ENCODE peak calls at places on chromosome 1, in nine cellular contexts. One of them, this sample, is unnamed. For H3K4me1, the result is how much of the 10 kb centered on the place peaks cover.

GRCh38 chr1:165954940-165955339 is 127.5 kb downstream of the UCK2 start:
- DNase-seq in heart left ventricle: no peak
- DNase-seq in fibroblast of lung: peak
- DNase-seq in tibial artery: no peak
- DNase-seq in GM23248: peak
- DNase-seq in cardiac muscle cell: no peak
- DNase-seq in NT2/D1: no peak
- DNase-seq in neural progenitor cell: no peak
- DNase-seq in CD8-positive, alpha-beta T cell: no peak
- DNase-seq in this sample: peak

GRCh38 chr1:61749574-61749973 is 7.3 kb downstream of the PATJ start:
- DNase-seq in GM23248: no peak
- DNase-seq in cardiac muscle cell: no peak
- DNase-seq in heart left ventricle: no peak
- DNase-seq in tibial artery: no peak
- DNase-seq in neural progenitor cell: no peak
- DNase-seq in CD8-positive, alpha-beta T cell: no peak
- DNase-seq in NT2/D1: no peak
- DNase-seq in fibroblast of lung: no peak
- DNase-seq in this sample: no peak

GRCh38 chr1:225577243-225577642 is 75.7 kb downstream of the ENAH start:
- DNase-seq in cardiac muscle cell: no peak
- DNase-seq in fibroblast of lung: peak
- DNase-seq in NT2/D1: no peak
- DNase-seq in neural progenitor cell: no peak
- DNase-seq in heart left ventricle: no peak
- DNase-seq in GM23248: no peak
- DNase-seq in tibial artery: no peak
- DNase-seq in CD8-positive, alpha-beta T cell: no peak
- DNase-seq in this sample: no peak

GRCh38 chr1:224565611-224566406 is 50.3 kb upstream of the CNIH3 start:
- DNase-seq in fibroblast of lung: no peak
- DNase-seq in tibial artery: no peak
- DNase-seq in heart left ventricle: no peak
- DNase-seq in CD8-positive, alpha-beta T cell: no peak
- DNase-seq in GM23248: no peak
- DNase-seq in NT2/D1: no peak
- DNase-seq in cardiac muscle cell: no peak
- DNase-seq in neural progenitor cell: no peak
- DNase-seq in this sample: no peak

GRCh38 chr1:176521211-176521610 is 58.2 kb downstream of the PAPPA2 start:
- DNase-seq in GM23248: no peak
- DNase-seq in fibroblast of lung: no peak
- DNase-seq in CD8-positive, alpha-beta T cell: no peak
- DNase-seq in cardiac muscle cell: no peak
- DNase-seq in neural progenitor cell: no peak
- DNase-seq in NT2/D1: no peak
- DNase-seq in tibial artery: no peak
- DNase-seq in heart left ventricle: no peak
- DNase-seq in this sample: no peak

GRCh38 chr1:28663871-28664470 is 4.6 kb upstream of the GMEB1 start:
- DNase-seq in tibial artery: no peak
- DNase-seq in CD8-positive, alpha-beta T cell: no peak
- DNase-seq in neural progenitor cell: no peak
- DNase-seq in GM23248: no peak
- DNase-seq in heart left ventricle: no peak
- DNase-seq in fibroblast of lung: no peak
- DNase-seq in NT2/D1: no peak
- DNase-seq in cardiac muscle cell: no peak
- DNase-seq in this sample: no peak

GRCh38 chr1:53340660-53341520 is 13.0 kb upstream of the LRP8 start:
- DNase-seq in GM23248: no peak
- DNase-seq in NT2/D1: no peak
- DNase-seq in neural progenitor cell: no peak
- DNase-seq in heart left ventricle: no peak
- DNase-seq in CD8-positive, alpha-beta T cell: peak
- DNase-seq in fibroblast of lung: no peak
- DNase-seq in cardiac muscle cell: no peak
- DNase-seq in tibial artery: no peak
- DNase-seq in this sample: no peak

GRCh38 chr1:36913523-36914060 is 120.7 kb downstream of the GRIK3 start:
- DNase-seq in neural progenitor cell: peak
- DNase-seq in tibial artery: no peak
- DNase-seq in heart left ventricle: no peak
- DNase-seq in NT2/D1: no peak
- DNase-seq in GM23248: no peak
- DNase-seq in fibroblast of lung: no peak
- DNase-seq in CD8-positive, alpha-beta T cell: no peak
- DNase-seq in cardiac muscle cell: no peak
- DNase-seq in this sample: no peak

GRCh38 chr1:115529216-115529897 is 112.4 kb upstream of the VANGL1 start:
- DNase-seq in fibroblast of lung: no peak
- DNase-seq in cardiac muscle cell: no peak
- DNase-seq in tibial artery: no peak
- DNase-seq in NT2/D1: no peak
- DNase-seq in heart left ventricle: no peak
- DNase-seq in CD8-positive, alpha-beta T cell: no peak
- DNase-seq in neural progenitor cell: no peak
- DNase-seq in GM23248: peak
- DNase-seq in this sample: no peak

GRCh38 chr1:116002781-116003455 is 26.6 kb downstream of the SLC22A15 start:
- DNase-seq in cardiac muscle cell: no peak
- DNase-seq in CD8-positive, alpha-beta T cell: no peak
- DNase-seq in neural progenitor cell: no peak
- DNase-seq in fibroblast of lung: no peak
- DNase-seq in tibial artery: no peak
- DNase-seq in heart left ventricle: no peak
- DNase-seq in GM23248: no peak
- DNase-seq in NT2/D1: peak
- DNase-seq in this sample: no peak

GRCh38 chr1:161260346-161260745 is 1.8 kb downstream of the PCP4L1 start:
- DNase-seq in CD8-positive, alpha-beta T cell: no peak
- DNase-seq in NT2/D1: no peak
- DNase-seq in heart left ventricle: no peak
- DNase-seq in tibial artery: no peak
- DNase-seq in cardiac muscle cell: no peak
- DNase-seq in fibroblast of lung: no peak
- DNase-seq in neural progenitor cell: no peak
- DNase-seq in GM23248: no peak
- DNase-seq in this sample: peak

GRCh38 chr1:204359131-204359473 is 627 bp downstream of the PLEKHA6 start:
- DNase-seq in heart left ventricle: no peak
- DNase-seq in cardiac muscle cell: no peak
- DNase-seq in CD8-positive, alpha-beta T cell: no peak
- DNase-seq in neural progenitor cell: peak
- DNase-seq in GM23248: no peak
- DNase-seq in fibroblast of lung: no peak
- DNase-seq in tibial artery: no peak
- DNase-seq in NT2/D1: no peak
- DNase-seq in this sample: no peak

GRCh38 chr1:204357551-204357950 is 2.2 kb downstream of the PLEKHA6 start:
- DNase-seq in GM23248: no peak
- DNase-seq in neural progenitor cell: no peak
- DNase-seq in CD8-positive, alpha-beta T cell: no peak
- DNase-seq in cardiac muscle cell: no peak
- DNase-seq in tibial artery: no peak
- DNase-seq in heart left ventricle: peak
- DNase-seq in fibroblast of lung: no peak
- DNase-seq in NT2/D1: no peak
- DNase-seq in this sample: peak

GRCh38 chr1:204358605-204359004 is 1.1 kb downstream of the PLEKHA6 start:
- DNase-seq in cardiac muscle cell: no peak
- DNase-seq in heart left ventricle: no peak
- DNase-seq in NT2/D1: no peak
- DNase-seq in CD8-positive, alpha-beta T cell: no peak
- DNase-seq in fibroblast of lung: no peak
- DNase-seq in GM23248: no peak
- DNase-seq in tibial artery: no peak
- DNase-seq in neural progenitor cell: no peak
- DNase-seq in this sample: peak

GRCh38 chr1:204356997-204357396 is 2.7 kb downstream of the PLEKHA6 start:
- DNase-seq in neural progenitor cell: no peak
- DNase-seq in cardiac muscle cell: no peak
- DNase-seq in GM23248: peak
- DNase-seq in heart left ventricle: no peak
- DNase-seq in CD8-positive, alpha-beta T cell: no peak
- DNase-seq in fibroblast of lung: no peak
- DNase-seq in tibial artery: no peak
- DNase-seq in NT2/D1: no peak
- DNase-seq in this sample: no peak

GRCh38 chr1:204358145-204358544 is 1.6 kb downstream of the PLEKHA6 start:
- DNase-seq in GM23248: no peak
- DNase-seq in heart left ventricle: no peak
- DNase-seq in NT2/D1: no peak
- DNase-seq in tibial artery: no peak
- DNase-seq in fibroblast of lung: no peak
- DNase-seq in CD8-positive, alpha-beta T cell: no peak
- DNase-seq in cardiac muscle cell: no peak
- DNase-seq in neural progenitor cell: no peak
- DNase-seq in this sample: peak
- H3K4me1 ChIP-seq in GM23248: under half
- H3K4me1 ChIP-seq in heart left ventricle: under half
- H3K4me1 ChIP-seq in NT2/D1: under half
- H3K4me1 ChIP-seq in tibial artery: under half
- H3K4me1 ChIP-seq in fibroblast of lung: under half
- H3K4me1 ChIP-seq in CD8-positive, alpha-beta T cell: under half
- H3K4me1 ChIP-seq in cardiac muscle cell: half or more
- H3K4me1 ChIP-seq in neural progenitor cell: under half
- H3K4me1 ChIP-seq in this sample: under half

DNA sequence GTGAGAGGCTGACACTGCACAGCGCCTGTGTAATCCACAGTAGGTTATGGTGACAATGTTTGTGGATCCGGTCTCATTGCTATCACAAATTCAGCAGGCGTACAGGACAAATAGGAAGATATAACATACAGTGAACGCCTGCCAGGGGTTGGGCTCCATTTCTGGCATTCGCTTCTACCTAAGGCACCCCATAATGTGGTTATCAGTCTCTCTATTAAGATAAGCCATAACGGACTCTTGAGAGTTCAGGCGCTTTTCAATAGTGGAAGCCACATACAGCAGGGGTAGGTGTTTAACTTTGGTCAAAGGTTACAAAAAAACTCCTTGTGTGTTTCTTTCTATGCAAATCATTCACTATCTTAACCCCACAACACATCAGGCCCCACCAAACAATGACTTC is 72.8 kb downstream of the SIPA1L2 start:
- DNase-seq in heart left ventricle: no peak
- DNase-seq in CD8-positive, alpha-beta T cell: no peak
- DNase-seq in neural progenitor cell: no peak
- DNase-seq in fibroblast of lung: no peak
- DNase-seq in NT2/D1: no peak
- DNase-seq in GM23248: no peak
- DNase-seq in cardiac muscle cell: no peak
- DNase-seq in tibial artery: no peak
- DNase-seq in this sample: no peak
- H3K4me1 ChIP-seq in heart left ventricle: under half
- H3K4me1 ChIP-seq in CD8-positive, alpha-beta T cell: under half
- H3K4me1 ChIP-seq in neural progenitor cell: under half
- H3K4me1 ChIP-seq in fibroblast of lung: under half
- H3K4me1 ChIP-seq in NT2/D1: under half
- H3K4me1 ChIP-seq in GM23248: under half
- H3K4me1 ChIP-seq in cardiac muscle cell: half or more
- H3K4me1 ChIP-seq in tibial artery: under half
- H3K4me1 ChIP-seq in this sample: under half

DNA sequence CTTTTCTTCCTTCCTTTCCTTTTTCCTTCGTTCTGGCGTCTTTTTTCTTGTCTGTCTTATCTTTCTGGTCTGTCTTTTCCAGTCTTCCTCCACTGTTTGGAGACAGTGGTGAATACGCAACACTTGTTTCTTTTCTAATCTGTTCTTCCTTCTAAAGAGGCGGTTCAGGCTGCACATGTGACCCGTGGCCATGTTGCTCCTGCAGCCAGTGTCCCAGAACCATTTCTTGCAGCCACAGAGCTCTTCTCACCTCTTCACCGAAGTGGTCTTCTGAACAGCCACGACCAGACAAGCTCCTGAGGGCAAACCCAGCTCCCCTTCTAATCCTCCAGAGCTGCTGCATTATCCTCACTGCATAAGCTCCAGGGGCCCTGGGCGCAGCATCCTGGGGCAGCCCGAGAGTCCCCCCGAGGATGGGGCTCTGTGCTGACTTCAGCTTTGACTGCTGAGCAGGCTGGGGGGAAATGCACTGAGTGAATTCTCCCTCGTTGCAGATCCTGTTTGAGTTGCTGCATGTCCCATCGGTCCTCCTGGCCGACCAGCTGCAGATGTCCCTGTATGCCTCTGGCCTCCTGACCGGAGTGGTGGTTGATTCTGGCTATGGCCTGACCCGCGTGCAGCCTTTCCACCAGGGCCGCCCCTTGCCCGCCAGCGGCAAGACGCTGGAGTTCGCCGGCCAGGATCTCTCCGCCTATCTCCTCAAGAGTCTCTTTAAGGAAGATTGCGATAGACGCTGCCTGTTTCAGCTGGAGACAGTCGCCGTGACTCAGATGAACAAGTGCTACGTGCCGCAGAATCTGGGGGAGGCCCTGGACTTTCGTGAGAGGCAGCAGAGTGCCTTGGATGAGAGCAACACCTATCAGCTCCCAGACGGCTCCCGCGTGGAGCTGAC is 70.4 kb downstream of the ACTL8 start:
- DNase-seq in tibial artery: no peak
- DNase-seq in CD8-positive, alpha-beta T cell: no peak
- DNase-seq in GM23248: no peak
- DNase-seq in cardiac muscle cell: no peak
- DNase-seq in NT2/D1: no peak
- DNase-seq in fibroblast of lung: no peak
- DNase-seq in neural progenitor cell: no peak
- DNase-seq in heart left ventricle: no peak
- DNase-seq in this sample: no peak
- H3K4me1 ChIP-seq in tibial artery: under half
- H3K4me1 ChIP-seq in CD8-positive, alpha-beta T cell: under half
- H3K4me1 ChIP-seq in GM23248: under half
- H3K4me1 ChIP-seq in cardiac muscle cell: under half
- H3K4me1 ChIP-seq in NT2/D1: under half
- H3K4me1 ChIP-seq in fibroblast of lung: under half
- H3K4me1 ChIP-seq in neural progenitor cell: under half
- H3K4me1 ChIP-seq in heart left ventricle: under half
- H3K4me1 ChIP-seq in this sample: under half

DNA sequence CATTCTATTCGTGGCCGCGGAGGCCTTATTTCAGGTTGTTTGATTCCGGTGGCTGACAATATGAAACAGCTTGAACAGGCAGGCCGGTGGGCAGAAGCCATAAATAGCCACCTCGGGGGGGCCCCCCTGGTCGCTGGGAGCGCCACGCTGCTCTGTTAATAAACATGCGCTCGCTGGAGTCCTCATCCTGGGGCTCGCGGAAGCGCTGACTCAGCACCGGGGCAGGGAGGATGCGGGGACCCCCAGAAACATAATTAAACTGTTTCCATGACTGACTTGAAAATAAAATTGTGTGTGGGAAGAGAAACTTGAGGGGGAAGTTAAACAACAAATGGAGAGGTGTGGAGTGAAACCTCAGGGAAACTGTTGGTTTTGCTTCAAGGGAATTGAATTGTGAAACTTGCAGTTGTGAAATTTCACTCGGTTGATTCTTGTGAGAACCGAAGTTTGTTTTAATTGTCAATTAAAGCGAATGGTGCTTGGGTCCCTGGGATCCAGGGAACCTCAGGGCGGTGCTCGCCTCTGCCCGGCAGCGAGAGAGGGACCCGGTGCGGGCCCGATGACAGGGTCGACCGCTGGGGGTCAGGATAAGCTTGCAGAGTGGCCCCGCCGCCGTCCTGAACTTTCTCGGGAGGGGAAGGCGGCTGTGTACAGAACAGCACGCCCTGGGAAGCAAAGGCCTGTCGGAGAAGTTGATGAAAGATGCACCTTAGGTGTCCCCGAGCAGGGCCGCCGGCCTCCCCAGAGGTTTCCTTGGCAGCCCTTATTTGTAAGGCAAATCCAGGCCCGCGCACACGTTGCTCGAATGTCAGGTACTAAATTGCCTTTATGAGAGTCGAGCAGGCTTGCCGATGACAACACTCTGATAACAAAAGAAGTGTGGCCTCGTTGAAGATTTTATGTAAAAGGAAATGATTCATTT is 176.9 kb upstream of the LMO4 start:
- DNase-seq in neural progenitor cell: peak
- DNase-seq in NT2/D1: peak
- DNase-seq in CD8-positive, alpha-beta T cell: no peak
- DNase-seq in fibroblast of lung: peak
- DNase-seq in GM23248: no peak
- DNase-seq in heart left ventricle: peak
- DNase-seq in tibial artery: peak
- DNase-seq in cardiac muscle cell: peak
- DNase-seq in this sample: no peak
- H3K4me1 ChIP-seq in neural progenitor cell: under half
- H3K4me1 ChIP-seq in NT2/D1: under half
- H3K4me1 ChIP-seq in CD8-positive, alpha-beta T cell: under half
- H3K4me1 ChIP-seq in fibroblast of lung: under half
- H3K4me1 ChIP-seq in GM23248: under half
- H3K4me1 ChIP-seq in heart left ventricle: under half
- H3K4me1 ChIP-seq in tibial artery: under half
- H3K4me1 ChIP-seq in cardiac muscle cell: under half
- H3K4me1 ChIP-seq in this sample: under half

This sample was measured in SJCRH30.